ENCODE peak calls at places on chromosomes 7 and 10, in four cellular contexts. P is ACHN; E is CD4-positive, alpha-beta memory T cell; F is fibroblast of gingiva. B is an unnamed sample.

GRCh38 chr7:153021542-153021941 is 262.0 kb downstream of the ACTR3B start:
- DNase-seq in P (no peak), E (no peak), F (no peak), B (no peak)

GRCh38 chr7:100472121-100472851 is 6.7 kb downstream of the TSC22D4 start:
- DNase-seq in F (no peak), E (no peak), P (no peak), B (no peak)

GRCh38 chr7:96772295-96772694 is 62.6 kb upstream of the SEM1 start:
- DNase-seq in P (no peak), F (no peak), E (no peak), B (no peak)

GRCh38 chr7:129363-130221 is 62.8 kb upstream of the FAM20C start:
- DNase-seq in E (no peak), P (no peak), F (peak), B (peak)

GRCh38 chr10:114060456-114060855 is 16.8 kb downstream of the ADRB1 start:
- DNase-seq in E (no peak), F (no peak), P (no peak), B (no peak)

GRCh38 chr7:8184241-8184640 is 77.7 kb downstream of the ICA1 start:
- DNase-seq in P (no peak), E (no peak), F (no peak), B (no peak)

GRCh38 chr10:128047337-128047736 is 78.9 kb downstream of the MKI67 start:
- DNase-seq in P (peak), F (no peak), E (peak), B (no peak)

GRCh38 chr7:96310106-96310505 is 11.8 kb downstream of the SLC25A13 start:
- DNase-seq in E (no peak), F (peak), P (no peak), B (peak)

GRCh38 chr7:4136036-4136435 is 546.1 kb upstream of the FOXK1 start:
- DNase-seq in P (no peak), E (no peak), F (no peak), B (no peak)

GRCh38 chr10:89357955-89358354 is 19.9 kb upstream of the IFIT1B start:
- DNase-seq in P (no peak), E (no peak), F (no peak), B (no peak)

GRCh38 chr10:28139138-28139537 is 140.3 kb upstream of the ODAD2 start:
- DNase-seq in P (peak), F (peak), E (no peak), B (peak)

GRCh38 chr7:136845899-136846465 is 22.5 kb upstream of the CHRM2 start:
- DNase-seq in P (no peak), F (no peak), E (no peak), B (peak)

GRCh38 chr7:99010281-99010680 is 131.9 kb downstream of the TRRAP start:
- DNase-seq in P (no peak), E (no peak), F (no peak), B (peak)

GRCh38 chr7:99395616-99396327 is 12.6 kb downstream of the PDAP1 start:
- DNase-seq in F (no peak), P (no peak), E (no peak), B (peak)

GRCh38 chr10:88565072-88565471 is 18.0 kb downstream of the RNLS start:
- DNase-seq in P (peak), E (no peak), F (peak), B (peak)

GRCh38 chr10:79944428-79945395 is 4.2 kb downstream of the SFTPD start:
- DNase-seq in P (no peak), F (no peak), E (no peak), B (no peak)

GRCh38 chr10:101007099-101007711 is 7.6 kb downstream of the LZTS2 start:
- DNase-seq in P (no peak), E (no peak), F (no peak), B (peak)

GRCh38 chr10:103534621-103535498 is 41.4 kb downstream of the NEURL1 start:
- DNase-seq in E (no peak), F (no peak), P (no peak), B (no peak)

GRCh38 chr10:99406149-99406548 is 24.3 kb downstream of the GOT1 start:
- DNase-seq in P (no peak), E (no peak), F (no peak), B (no peak)

GRCh38 chr7:96827701-96828100 is 118.1 kb upstream of the SEM1 start:
- DNase-seq in F (no peak), P (no peak), E (no peak), B (no peak)

GRCh38 chr7:29962035-29962434 is 27.6 kb downstream of the SCRN1 start:
- DNase-seq in F (no peak), E (no peak), P (no peak), B (no peak)

GRCh38 chr10:114869500-114869899 is 47.9 kb downstream of the FHIP2A start:
- DNase-seq in F (peak), P (peak), E (no peak), B (peak)

GRCh38 chr7:22821702-22822485 is 755 bp downstream of the TOMM7 start:
- DNase-seq in P (peak), F (peak), E (no peak), B (peak)

GRCh38 chr7:132004528-132004927 is 448.1 kb upstream of the PODXL start:
- DNase-seq in P (no peak), F (no peak), E (no peak), B (peak)

GRCh38 chr10:29517352-29517923 is 117.3 kb downstream of the SVIL start:
- DNase-seq in E (no peak), F (no peak), P (peak), B (peak)

GRCh38 chr10:107169516-107169915 is 5.0 kb upstream of the SORCS1 start:
- DNase-seq in P (no peak), E (no peak), F (no peak), B (no peak)

GRCh38 chr10:28796606-28797512 is 119.5 kb downstream of the BAMBI start:
- DNase-seq in E (no peak), F (no peak), P (no peak), B (no peak)

GRCh38 chr10:9056521-9056920 is 1002.0 kb downstream of the GATA3 start:
- DNase-seq in E (no peak), P (no peak), F (no peak), B (no peak)

GRCh38 chr10:77862595-77862994 is 64.0 kb downstream of the DLG5 start:
- DNase-seq in E (no peak), P (no peak), F (peak), B (no peak)

GRCh38 chr7:91557789-91558396 is 293.7 kb downstream of the FZD1 start:
- DNase-seq in F (peak), P (peak), E (no peak), B (peak)

GRCh38 chr7:159105845-159106614 is 38.6 kb downstream of the VIPR2 start:
- DNase-seq in P (peak), F (no peak), E (no peak), B (no peak)

GRCh38 chr7:101165958-101166602 is 711 bp upstream of the VGF start:
- DNase-seq in F (no peak), E (no peak), P (peak), B (no peak)

GRCh38 chr7:23232966-23233365 is 13.6 kb upstream of the GPNMB start:
- DNase-seq in P (no peak), E (no peak), F (no peak), B (no peak)

GRCh38 chr10:32943854-32944661 is 14.0 kb downstream of the ITGB1 start:
- DNase-seq in F (no peak), P (no peak), E (no peak), B (no peak)

B was measured in foreskin fibroblast.